ENCODE peak calls at places on chromosomes 4 and X, in six cellular contexts. I is neuronal stem cell, J is IMR-90, S is H1, F is trophoblast cell, L is mesendoderm. M is an unnamed sample.
A peak's percentile ranks its signal among the peaks of the same experiment; 100 is the strongest.

GRCh38 chr4:177187371-177187770 is 122.3 kb upstream of the NEIL3 start:
- DNase-seq in I (no peak), J (peak; percentile 53), S (no peak), F (no peak), L (no peak), M (no peak)

GRCh38 chr4:147831452-147832192 is 99.7 kb downstream of the ARHGAP10 start:
- DNase-seq in I (no peak), J (peak; percentile 93), S (no peak), F (peak; percentile 88), L (peak; percentile 67), M (peak; percentile 95)

GRCh38 chrX:23871905-23872546 is 35.7 kb downstream of the APOO start:
- DNase-seq in I (no peak), J (no peak), S (no peak), F (peak; percentile 29), L (no peak), M (no peak)

GRCh38 chrX:18424482-18425198 is 768 bp upstream of the CDKL5 start:
- DNase-seq in I (no peak), J (peak; percentile 70), S (no peak), F (peak; percentile 21), L (peak; percentile 52), M (peak; percentile 63)

GRCh38 chr4:89316931-89317366 is 9.3 kb upstream of the GPRIN3 start:
- DNase-seq in I (no peak), J (peak; percentile 16), S (no peak), F (no peak), L (peak; percentile 21), M (peak; percentile 73)

GRCh38 chr4:36011381-36011780 is 232.9 kb downstream of the ARAP2 start:
- DNase-seq in I (no peak), J (no peak), S (no peak), F (peak; percentile 11), L (peak; percentile 88), M (peak; percentile 26)

GRCh38 chr4:40283968-40284367 is 51.2 kb upstream of the CHRNA9 start:
- DNase-seq in I (no peak), J (no peak), S (no peak), F (peak; percentile 95), L (peak; percentile 66), M (no peak)

GRCh38 chr4:72205831-72206230 is 174.0 kb downstream of the NPFFR2 start:
- DNase-seq in I (no peak), J (no peak), S (no peak), F (no peak), L (no peak), M (no peak)

GRCh38 chr4:11765849-11766453 is 337.3 kb upstream of the HS3ST1 start:
- DNase-seq in I (peak; percentile 33), J (peak; percentile 37), S (no peak), F (peak; percentile 77), L (peak; percentile 71), M (peak; percentile 44)

GRCh38 chrX:17007134-17007768 is 60.8 kb downstream of the REPS2 start:
- DNase-seq in I (no peak), J (no peak), S (no peak), F (no peak), L (peak; percentile 76), M (peak; percentile 0)

GRCh38 chr4:53541577-53542206 is 49.6 kb downstream of the LNX1 start:
- DNase-seq in I (no peak), J (peak; percentile 95), S (no peak), F (peak; percentile 58), L (no peak), M (peak; percentile 83)

GRCh38 chrX:127058220-127058619 is 238.7 kb downstream of the PRR32 start:
- DNase-seq in I (no peak), J (no peak), S (no peak), F (no peak), L (no peak), M (no peak)

GRCh38 chr4:40247350-40247749 is 50.5 kb downstream of the RHOH start:
- DNase-seq in I (no peak), J (no peak), S (no peak), F (no peak), L (no peak), M (no peak)

GRCh38 chr4:16727218-16727617 is 171.2 kb downstream of the LDB2 start:
- DNase-seq in I (no peak), J (no peak), S (no peak), F (no peak), L (no peak), M (no peak)

GRCh38 chrX:97334850-97335249 is 451.1 kb downstream of the RPA4 start:
- DNase-seq in I (no peak), J (no peak), S (no peak), F (peak; percentile 23), L (no peak), M (no peak)

GRCh38 chrX:105307762-105308161 is 87.3 kb upstream of the TEX13A start:
- DNase-seq in I (no peak), J (peak; percentile 29), S (no peak), F (peak; percentile 62), L (no peak), M (no peak)

GRCh38 chr4:173522160-173522873 is 7.7 kb downstream of the HAND2 start:
- DNase-seq in I (no peak), J (peak; percentile 85), S (peak; percentile 76), F (peak; percentile 53), L (peak; percentile 80), M (peak; percentile 95)
- H3K4me3 ChIP-seq in I (peak overlapping the region; percentile 50), J (peak overlapping the region; percentile 35), S (peak overlapping the region; percentile 45), F (peak overlapping the region; percentile 67), L (peak overlapping the region; percentile 34), M (peak overlapping the region; percentile 90)

DNA sequence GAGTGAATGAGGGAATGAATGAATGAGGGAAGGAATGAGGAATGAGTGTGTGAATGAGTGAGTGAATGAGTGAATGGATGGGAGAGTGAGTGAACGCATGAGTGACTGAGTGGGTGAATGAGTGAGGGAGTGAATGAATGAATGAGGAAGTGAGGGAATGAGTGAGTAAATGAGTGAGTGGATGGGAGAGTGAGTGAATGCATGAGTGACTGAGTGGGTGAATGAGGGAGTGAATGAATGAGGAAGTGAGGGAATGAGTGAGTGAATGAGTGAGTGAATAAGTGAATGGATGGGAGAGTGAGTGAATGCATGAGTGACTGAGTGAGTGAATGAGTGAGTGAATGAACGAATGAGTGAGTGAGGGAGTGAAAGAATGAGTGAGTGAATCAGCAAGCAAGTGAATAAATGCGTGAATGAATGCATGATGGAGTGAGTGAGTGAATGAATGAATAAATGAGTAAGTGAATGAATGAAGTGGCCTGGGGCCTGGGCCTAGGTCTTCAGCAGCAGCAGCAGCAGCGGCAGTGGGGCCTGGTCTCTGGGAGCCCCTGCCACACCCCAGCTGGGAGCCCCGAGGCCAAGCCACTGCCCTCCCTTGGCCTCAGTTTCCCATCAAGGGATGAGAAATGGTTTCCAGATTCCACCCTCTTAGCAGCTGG is 16.2 kb upstream of the PSAPL1 start:
- DNase-seq in I (no peak), J (no peak), S (no peak), F (no peak), L (no peak), M (no peak)
- H2BK120ac ChIP-seq in I (no peak overlapping the region), J (no peak overlapping the region), S (no peak overlapping the region), F (no peak overlapping the region), L (no peak overlapping the region), M (no peak overlapping the region)

GRCh38 chr4:1762264-1763010 is 30.7 kb upstream of the FGFR3 start:
- DNase-seq in I (no peak), J (no peak), S (no peak), F (no peak), L (no peak), M (no peak)

GRCh38 chr4:1759818-1760223 is 33.3 kb upstream of the FGFR3 start:
- DNase-seq in I (no peak), J (no peak), S (no peak), F (no peak), L (no peak), M (no peak)

GRCh38 chr4:1759170-1759817 is 33.8 kb upstream of the FGFR3 start:
- DNase-seq in I (no peak), J (no peak), S (no peak), F (no peak), L (no peak), M (no peak)

GRCh38 chr4:1761130-1761688 is 31.9 kb upstream of the FGFR3 start:
- DNase-seq in I (no peak), J (no peak), S (no peak), F (no peak), L (no peak), M (no peak)

DNA sequence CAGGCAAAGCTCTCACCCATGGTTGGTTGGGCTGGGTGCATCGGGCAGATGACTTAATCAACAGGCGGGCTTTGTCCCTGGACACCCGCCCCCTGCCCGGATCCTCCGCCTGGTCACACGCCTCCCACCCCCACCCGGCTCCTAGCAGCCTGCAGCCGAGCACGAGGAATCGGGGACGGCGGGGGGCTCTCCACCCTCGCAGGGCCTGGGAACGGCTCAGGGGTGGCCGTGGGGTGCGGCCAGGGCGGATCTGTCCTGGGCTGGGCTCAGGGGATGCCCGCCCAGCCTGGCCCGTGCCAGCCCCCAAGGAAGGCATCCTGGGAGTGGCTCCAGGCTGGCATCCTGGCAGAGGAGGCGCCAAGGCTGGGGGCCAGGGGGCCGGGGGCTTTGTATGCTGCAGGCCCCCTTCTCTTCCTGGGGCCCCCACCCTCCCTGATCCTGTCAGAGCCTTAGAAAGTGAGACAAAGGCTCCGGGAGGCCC is 32.5 kb upstream of the FGFR3 start:
- DNase-seq in I (no peak), J (no peak), S (no peak), F (no peak), L (no peak), M (no peak)
- H3K18ac ChIP-seq in I (peak overlapping the region; percentile 97), J (no peak overlapping the region), S (no peak overlapping the region), F (no peak overlapping the region), L (no peak overlapping the region), M (no peak overlapping the region)

DNA sequence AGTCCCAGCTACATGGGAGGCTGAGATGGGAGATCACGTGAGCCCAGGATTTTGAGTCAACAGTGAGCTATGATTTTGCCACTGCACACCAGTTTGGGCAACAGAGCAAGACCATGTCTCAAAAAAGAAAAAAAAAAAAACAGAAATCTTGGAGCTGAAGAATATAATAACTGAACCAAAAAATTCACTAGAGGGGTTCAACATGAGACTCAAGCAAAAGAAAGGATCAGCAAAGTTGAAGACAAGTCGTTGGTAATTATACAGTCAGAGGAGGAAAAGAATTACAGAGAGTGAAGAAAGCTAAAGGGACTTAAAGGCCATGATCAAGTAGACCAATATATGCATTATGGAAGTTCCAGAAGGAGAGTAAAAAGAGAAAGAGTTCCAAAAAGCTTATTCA is 26.9 kb downstream of the SHROOM4 start:
- DNase-seq in I (no peak), J (no peak), S (no peak), F (no peak), L (no peak), M (no peak)
- H3K4me3 ChIP-seq in I (no peak overlapping the region), J (no peak overlapping the region), S (no peak overlapping the region), F (no peak overlapping the region), L (no peak overlapping the region), M (no peak overlapping the region)